ENCODE peak calls at places on chromosomes 11 and 22, in five cellular contexts. Y is neural progenitor cell, R is IMR-90, S is mesenchymal stem cell, E is GM23248. N is an unnamed sample.

GRCh38 chr11:924406-925157 is 1.1 kb upstream of the AP2A2 start:
- DNase-seq in Y (no peak), R (no peak), S (no peak), E (no peak), N (no peak)

GRCh38 chr22:46436595-46437163 is 100.7 kb downstream of the CELSR1 start:
- DNase-seq in Y (no peak), R (peak; percentile 63), S (no peak), E (peak; percentile 38), N (no peak)

GRCh38 chr22:50014655-50015401 is 2.3 kb upstream of the IL17REL start:
- DNase-seq in Y (peak; percentile 51), R (no peak), S (no peak), E (no peak), N (no peak)

GRCh38 chr11:59429924-59430516 is 3.8 kb upstream of the OR5A2 start:
- DNase-seq in Y (peak; percentile 79), R (peak; percentile 45), S (peak; percentile 46), E (peak; percentile 48), N (peak; percentile 35)

GRCh38 chr22:32660292-32660691 is 141.2 kb upstream of the TIMP3 start:
- DNase-seq in Y (peak; percentile 79), R (peak; percentile 70), S (peak; percentile 73), E (peak; percentile 78), N (peak; percentile 76)

GRCh38 chr11:7563269-7563668 is 49.5 kb downstream of the PPFIBP2 start:
- DNase-seq in Y (no peak), R (no peak), S (no peak), E (no peak), N (no peak)

GRCh38 chr11:64687641-64688533 is 35.1 kb downstream of the NRXN2 start:
- DNase-seq in Y (peak; percentile 47), R (no peak), S (no peak), E (no peak), N (no peak)

GRCh38 chr11:130124096-130124495 is 35.5 kb upstream of the ST14 start:
- DNase-seq in Y (no peak), R (peak; percentile 89), S (peak; percentile 94), E (peak; percentile 95), N (no peak)

GRCh38 chr11:13169709-13170108 is 107.9 kb upstream of the BMAL1 start:
- DNase-seq in Y (no peak), R (peak; percentile 94), S (peak; percentile 65), E (peak; percentile 86), N (no peak)

GRCh38 chr11:16966633-16967346 is 47.4 kb downstream of the PLEKHA7 start:
- DNase-seq in Y (no peak), R (no peak), S (no peak), E (no peak), N (no peak)

GRCh38 chr22:38345782-38346181 is 28.5 kb upstream of the CSNK1E start:
- DNase-seq in Y (no peak), R (no peak), S (no peak), E (no peak), N (no peak)

GRCh38 chr11:131748146-131749050 is 378.0 kb downstream of the NTM start:
- DNase-seq in Y (peak; percentile 81), R (peak; percentile 79), S (peak; percentile 76), E (peak; percentile 90), N (peak; percentile 39)

GRCh38 chr11:79304599-79305212 is 136.1 kb downstream of the TENM4 start:
- DNase-seq in Y (no peak), R (no peak), S (no peak), E (no peak), N (peak; percentile 6)

GRCh38 chr11:70078095-70078795 is at the start of gene ANO1:
- DNase-seq in Y (peak; percentile 58), R (peak; percentile 19), S (no peak), E (peak; percentile 42), N (no peak)

GRCh38 chr11:103035656-103036434 is 56.1 kb downstream of the DCUN1D5 start:
- DNase-seq in Y (peak; percentile 56), R (peak; percentile 86), S (peak; percentile 95), E (peak; percentile 95), N (peak; percentile 34)

GRCh38 chr11:77046060-77046501 is 11.9 kb downstream of the B3GNT6 start:
- DNase-seq in Y (peak; percentile 76), R (no peak), S (peak; percentile 33), E (peak; percentile 50), N (no peak)

GRCh38 chr11:2732261-2732939 is 32.6 kb upstream of the KCNQ1OT1 start:
- DNase-seq in Y (no peak), R (no peak), S (no peak), E (no peak), N (no peak)

GRCh38 chr11:9005087-9005486 is 1.3 kb upstream of the NRIP3 start:
- DNase-seq in Y (no peak), R (no peak), S (no peak), E (no peak), N (no peak)

GRCh38 chr11:87851234-87851633 is 324.0 kb downstream of the RAB38 start:
- DNase-seq in Y (no peak), R (peak; percentile 61), S (peak; percentile 76), E (peak; percentile 38), N (no peak)

GRCh38 chr11:61699737-61700160 is 19.6 kb downstream of the DAGLA start:
- DNase-seq in Y (no peak), R (no peak), S (no peak), E (no peak), N (no peak)

GRCh38 chr11:6258141-6258540 is 1.5 kb upstream of the CCKBR start:
- DNase-seq in Y (peak; percentile 44), R (no peak), S (no peak), E (no peak), N (no peak)

GRCh38 chr11:44381261-44381660 is 71.3 kb upstream of the ALX4 start:
- DNase-seq in Y (no peak), R (no peak), S (no peak), E (no peak), N (no peak)

GRCh38 chr22:47295982-47296381 is 533.5 kb downstream of the TBC1D22A start:
- DNase-seq in Y (no peak), R (no peak), S (no peak), E (no peak), N (no peak)

GRCh38 chr11:46293066-46293465 is 15.6 kb downstream of the CREB3L1 start:
- DNase-seq in Y (no peak), R (no peak), S (no peak), E (no peak), N (no peak)

GRCh38 chr11:10366568-10367331 is 61.9 kb downstream of the ADM start:
- DNase-seq in Y (peak; percentile 88), R (peak; percentile 98), S (peak; percentile 96), E (peak; percentile 92), N (peak; percentile 85)

GRCh38 chr11:70603756-70604211 is 205.5 kb downstream of the CTTN start:
- DNase-seq in Y (no peak), R (no peak), S (no peak), E (no peak), N (no peak)

GRCh38 chr11:86815726-86816125 is 15.4 kb downstream of the PRSS23 start:
- DNase-seq in Y (no peak), R (no peak), S (no peak), E (no peak), N (no peak)
- H3K9ac ChIP-seq in Y (no peak overlapping the region), R (no peak overlapping the region), S (no peak overlapping the region), E (no peak overlapping the region), N (no peak overlapping the region)

DNA sequence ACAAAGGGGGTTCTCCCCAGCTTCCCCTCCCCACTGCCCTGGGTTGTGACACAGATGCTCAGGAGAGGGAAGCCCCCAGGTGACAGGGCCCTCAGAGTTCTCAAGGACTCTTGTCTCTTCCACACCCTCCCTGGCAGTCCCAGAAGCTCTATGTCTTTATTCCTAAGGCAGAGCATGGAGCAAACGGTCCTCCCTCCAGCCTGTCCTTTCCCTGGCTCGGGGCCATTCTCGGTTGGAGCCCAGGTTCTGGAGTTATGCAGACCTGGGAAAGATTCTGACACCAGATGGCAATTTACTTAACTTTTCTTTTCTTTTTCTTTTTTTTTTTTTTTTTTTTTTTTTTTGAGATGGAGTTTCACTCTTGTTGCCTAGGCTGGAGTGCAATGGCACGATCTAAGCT is 186.6 kb downstream of the CEP164 start:
- DNase-seq in Y (no peak), R (no peak), S (no peak), E (no peak), N (no peak)
- H3K9ac ChIP-seq in Y (no peak overlapping the region), R (no peak overlapping the region), S (no peak overlapping the region), E (no peak overlapping the region), N (no peak overlapping the region)

DNA sequence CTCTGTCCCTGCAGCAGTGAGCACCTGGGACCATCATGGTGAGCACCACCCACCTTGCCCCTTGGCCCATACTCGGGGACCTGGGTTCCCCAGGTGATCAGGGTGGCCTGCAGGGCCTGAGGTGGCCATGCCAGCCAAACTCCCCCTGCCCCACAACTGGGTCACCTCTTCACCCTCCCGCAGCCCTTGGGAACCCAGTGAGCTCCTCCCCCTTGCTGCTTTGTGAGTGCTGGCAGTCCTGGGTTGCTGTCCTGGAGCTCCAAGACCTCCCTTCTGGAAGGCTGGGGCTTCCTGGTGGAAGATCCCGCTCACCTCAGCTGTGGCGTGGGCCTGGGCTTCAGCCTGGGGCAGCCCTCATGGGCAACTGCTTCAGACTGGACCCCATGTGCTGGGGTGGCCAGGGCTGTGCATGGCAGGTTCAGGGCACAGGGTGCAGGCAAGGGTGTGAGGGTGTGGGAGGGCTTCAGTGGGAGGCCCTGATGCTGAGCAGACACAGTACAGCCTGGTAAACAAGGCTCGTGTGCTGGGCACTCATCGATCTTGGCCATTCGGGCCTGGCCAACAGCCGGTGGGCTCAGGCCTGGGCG is 57.6 kb downstream of the RTN4R start:
- DNase-seq in Y (no peak), R (no peak), S (no peak), E (no peak), N (no peak)
- H3K9ac ChIP-seq in Y (no peak overlapping the region), R (no peak overlapping the region), S (no peak overlapping the region), E (no peak overlapping the region), N (no peak overlapping the region)

DNA sequence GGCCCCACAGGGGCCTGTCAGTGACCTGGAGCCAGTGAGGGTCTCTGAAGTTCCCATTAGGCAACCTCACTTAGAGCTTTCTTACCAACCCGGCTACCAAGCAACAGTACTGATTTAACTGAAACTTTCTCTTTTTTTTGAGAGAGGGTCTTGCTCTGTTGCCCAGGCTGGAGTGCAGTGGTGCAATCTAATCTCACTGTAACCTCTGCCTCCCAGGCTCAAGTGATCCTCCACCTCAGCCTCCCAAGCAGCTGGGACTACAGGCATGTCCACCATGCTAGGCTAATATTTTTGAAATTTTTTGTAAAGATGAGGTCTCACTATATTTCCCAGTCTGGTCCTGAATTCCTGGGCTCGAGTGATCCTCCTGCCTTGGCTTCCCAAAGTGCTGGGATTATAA is 42.5 kb downstream of the ARFGAP3 start:
- DNase-seq in Y (no peak), R (no peak), S (no peak), E (no peak), N (no peak)
- H3K9ac ChIP-seq in Y (no peak overlapping the region), R (no peak overlapping the region), S (no peak overlapping the region), E (no peak overlapping the region), N (no peak overlapping the region)

GRCh38 chr22:17843189-17843588 is 68.9 kb upstream of the BID start:
- DNase-seq in Y (no peak), R (no peak), S (no peak), E (no peak), N (no peak)
- H3K9ac ChIP-seq in Y (no peak overlapping the region), R (no peak overlapping the region), S (no peak overlapping the region), E (no peak overlapping the region), N (no peak overlapping the region)

N was measured in DND-41.